ENCODE peak calls at places on chromosomes 16 and 17, in five cellular contexts. L is stomach; Y is CD8-positive, alpha-beta memory T cell; T is fibroblast of lung; B is activated CD8-positive, alpha-beta memory T cell treated with anti-CD3 and anti-CD28 coated beads for 48 hours. X is an unnamed sample.

GRCh38 chr17:6374761-6375312 is 60.1 kb downstream of the AIPL1 start:
- DNase-seq in L (no peak), Y (no peak), T (peak; percentile 90), B (peak; percentile 47), X (no peak)

GRCh38 chr16:14286381-14287230 is 215.5 kb downstream of the MRTFB start:
- DNase-seq in L (no peak), Y (no peak), T (peak; percentile 33), B (no peak), X (peak; percentile 62)

GRCh38 chr16:88746511-88746910 is 38.5 kb downstream of the PIEZO1 start:
- DNase-seq in L (no peak), Y (no peak), T (no peak), B (no peak), X (no peak)

GRCh38 chr16:17532338-17532995 is 61.7 kb upstream of the XYLT1 start:
- DNase-seq in L (no peak), Y (no peak), T (no peak), B (no peak), X (no peak)

GRCh38 chr17:11182430-11182829 is 58.6 kb upstream of the SHISA6 start:
- DNase-seq in L (no peak), Y (no peak), T (no peak), B (no peak), X (no peak)

GRCh38 chr16:89495121-89495520 is 4.8 kb upstream of the ANKRD11 start:
- DNase-seq in L (no peak), Y (no peak), T (peak; percentile 78), B (no peak), X (no peak)

GRCh38 chr16:87391324-87391949 is 699 bp upstream of the MAP1LC3B start:
- DNase-seq in L (peak; percentile 58), Y (no peak), T (peak; percentile 19), B (no peak), X (peak; percentile 80)

GRCh38 chr16:20950294-20950693 is 49.7 kb downstream of the LYRM1 start:
- DNase-seq in L (no peak), Y (no peak), T (no peak), B (no peak), X (no peak)

GRCh38 chr16:54248863-54249710 is 37.5 kb downstream of the IRX3 start:
- DNase-seq in L (no peak), Y (no peak), T (no peak), B (no peak), X (no peak)

GRCh38 chr16:2147981-2148671 is at the start of gene RAB26:
- DNase-seq in L (peak; percentile 95), Y (peak; percentile 57), T (peak; percentile 52), B (no peak), X (peak; percentile 86)

GRCh38 chr16:12536412-12536746 is 267.3 kb downstream of the CPPED1 start:
- DNase-seq in L (no peak), Y (no peak), T (no peak), B (no peak), X (no peak)

GRCh38 chr16:30753596-30753995 is 5.4 kb downstream of the PHKG2 start:
- DNase-seq in L (no peak), Y (no peak), T (no peak), B (no peak), X (no peak)

GRCh38 chr17:78993981-78994671 is 14.4 kb upstream of the LGALS3BP start:
- DNase-seq in L (peak; percentile 24), Y (no peak), T (no peak), B (no peak), X (no peak)

GRCh38 chr16:76500006-76500405 is 222.8 kb downstream of the CNTNAP4 start:
- DNase-seq in L (no peak), Y (no peak), T (no peak), B (no peak), X (no peak)

GRCh38 chr16:83977056-83977815 is 9.2 kb downstream of the NECAB2 start:
- DNase-seq in L (no peak), Y (no peak), T (no peak), B (no peak), X (no peak)

GRCh38 chr17:73334771-73335513 is 23.1 kb upstream of the CDC42EP4 start:
- DNase-seq in L (peak; percentile 44), Y (no peak), T (no peak), B (no peak), X (no peak)

GRCh38 chr17:3911271-3912053 is 4.8 kb downstream of the P2RX1 start:
- DNase-seq in L (no peak), Y (peak; percentile 63), T (no peak), B (no peak), X (peak; percentile 92)

GRCh38 chr16:30867747-30868146 is 26.1 kb downstream of the BCL7C start:
- DNase-seq in L (no peak), Y (no peak), T (no peak), B (no peak), X (no peak)

GRCh38 chr16:20906225-20906870 is 5.8 kb downstream of the LYRM1 start:
- DNase-seq in L (no peak), Y (no peak), T (peak; percentile 94), B (no peak), X (no peak)

GRCh38 chr17:67511012-67511411 is 133.9 kb downstream of the PITPNC1 start:
- DNase-seq in L (no peak), Y (no peak), T (no peak), B (no peak), X (no peak)

GRCh38 chr17:78488867-78489634 is 88.1 kb downstream of the DNAH17 start:
- DNase-seq in L (no peak), Y (no peak), T (no peak), B (no peak), X (no peak)

X was measured in Peyer's patch.